ENCODE peak calls at places on chromosomes 3 and 15, in eight cellular contexts. R, E, F, Y, K, X, A and H are unnamed samples.

GRCh38 chr3:37453393-37454391 is 279.3 kb upstream of the LRRFIP2 start:
- DNase-seq in R (no peak), E (no peak), F (peak), Y (no peak), K (peak), X (no peak), A (peak), H (no peak)

GRCh38 chr15:80654299-80654698 is 40.8 kb upstream of the ABHD17C start:
- DNase-seq in R (no peak), E (no peak), F (no peak), Y (no peak), K (no peak), X (no peak), A (no peak), H (no peak)

GRCh38 chr15:90463381-90463780 is 66.3 kb upstream of the CRTC3 start:
- DNase-seq in R (no peak), E (peak), F (no peak), Y (peak), K (no peak), X (no peak), A (peak), H (no peak)

GRCh38 chr3:122627301-122627700 is 49.9 kb downstream of the PARP15 start:
- DNase-seq in R (no peak), E (no peak), F (no peak), Y (no peak), K (no peak), X (no peak), A (no peak), H (no peak)

GRCh38 chr3:10304905-10305304 is 12.2 kb upstream of the GHRL start:
- DNase-seq in R (no peak), E (no peak), F (no peak), Y (no peak), K (no peak), X (no peak), A (no peak), H (no peak)

GRCh38 chr3:185818267-185818875 is 6.5 kb downstream of the IGF2BP2 start:
- DNase-seq in R (no peak), E (peak), F (no peak), Y (no peak), K (no peak), X (no peak), A (no peak), H (no peak)

GRCh38 chr15:76150971-76151598 is 91.3 kb downstream of the TMEM266 start:
- DNase-seq in R (peak), E (peak), F (peak), Y (peak), K (peak), X (peak), A (peak), H (peak)

GRCh38 chr15:39538936-39539335 is 41.9 kb upstream of the THBS1 start:
- DNase-seq in R (no peak), E (no peak), F (no peak), Y (peak), K (no peak), X (no peak), A (no peak), H (no peak)

GRCh38 chr3:48652923-48653715 is 9.6 kb downstream of the CELSR3 start:
- DNase-seq in R (no peak), E (peak), F (no peak), Y (no peak), K (no peak), X (no peak), A (no peak), H (no peak)

GRCh38 chr3:124768812-124769211 is 38.6 kb downstream of the UMPS start:
- DNase-seq in R (no peak), E (peak), F (peak), Y (no peak), K (no peak), X (peak), A (no peak), H (no peak)

GRCh38 chr3:178699810-178700209 is 163.6 kb downstream of the KCNMB2 start:
- DNase-seq in R (no peak), E (peak), F (no peak), Y (peak), K (no peak), X (no peak), A (no peak), H (no peak)

GRCh38 chr3:5160926-5161858 is 26.3 kb upstream of the EDEM1 start:
- DNase-seq in R (no peak), E (no peak), F (no peak), Y (peak), K (no peak), X (no peak), A (no peak), H (no peak)

GRCh38 chr3:173939319-173939718 is 541.8 kb downstream of the NLGN1 start:
- DNase-seq in R (peak), E (no peak), F (no peak), Y (no peak), K (no peak), X (no peak), A (no peak), H (no peak)

GRCh38 chr3:196055683-196056270 is 26.1 kb downstream of the TFRC start:
- DNase-seq in R (no peak), E (peak), F (no peak), Y (no peak), K (peak), X (no peak), A (no peak), H (no peak)

GRCh38 chr3:50347187-50347813 is 1.8 kb upstream of the ZMYND10 start:
- DNase-seq in R (peak), E (peak), F (peak), Y (peak), K (peak), X (peak), A (peak), H (no peak)

GRCh38 chr3:123352134-123352554 is 96.7 kb downstream of the ADCY5 start:
- DNase-seq in R (no peak), E (peak), F (no peak), Y (no peak), K (peak), X (no peak), A (peak), H (no peak)